ENCODE peak calls at places on chromosome 9, in nine cellular contexts. V is kidney; D is body of pancreas; O is H9; C is AG04450; B is upper lobe of left lung; P is A549; X is CD4-positive, alpha-beta T cell; N is neural progenitor cell. E is an unnamed sample.

GRCh38 chr9:128007566-128008138 is 26.9 kb upstream of the EEIG1 start:
- DNase-seq in V (peak), D (peak), O (no peak), C (no peak), B (no peak), P (no peak), X (peak), N (no peak), E (no peak)

GRCh38 chr9:130843049-130843908 is 8.2 kb downstream of the ABL1 start:
- DNase-seq in V (no peak), D (no peak), O (no peak), C (no peak), B (no peak), P (no peak), X (no peak), N (no peak), E (no peak)

GRCh38 chr9:34171753-34172535 is 6.9 kb upstream of the UBAP1 start:
- DNase-seq in V (no peak), D (no peak), O (no peak), C (no peak), B (no peak), P (no peak), X (peak), N (no peak), E (no peak)

GRCh38 chr9:87445646-87446045 is 52.0 kb upstream of the DAPK1 start:
- DNase-seq in V (no peak), D (peak), O (peak), C (no peak), B (no peak), P (peak), X (no peak), N (peak), E (peak)

GRCh38 chr9:134885647-134886412 is 5.2 kb downstream of the FCN2 start:
- DNase-seq in V (no peak), D (no peak), O (no peak), C (no peak), B (peak), P (no peak), X (no peak), N (no peak), E (no peak)

GRCh38 chr9:17752021-17752420 is 173.2 kb downstream of the SH3GL2 start:
- DNase-seq in V (no peak), D (no peak), O (no peak), C (no peak), B (no peak), P (no peak), X (no peak), N (no peak), E (no peak)

GRCh38 chr9:738209-738915 is 103.1 kb upstream of the DMRT1 start:
- DNase-seq in V (no peak), D (no peak), O (no peak), C (peak), B (no peak), P (peak), X (no peak), N (no peak), E (peak)

GRCh38 chr9:122213589-122214413 is 15.0 kb downstream of the LHX6 start:
- DNase-seq in V (peak), D (peak), O (peak), C (no peak), B (peak), P (peak), X (peak), N (peak), E (peak)

GRCh38 chr9:98989036-98990000 is 45.6 kb downstream of the COL15A1 start:
- DNase-seq in V (peak), D (peak), O (peak), C (peak), B (no peak), P (peak), X (no peak), N (peak), E (peak)

GRCh38 chr9:24245988-24246387 is 299.7 kb downstream of the IZUMO3 start:
- DNase-seq in V (no peak), D (no peak), O (no peak), C (no peak), B (no peak), P (no peak), X (no peak), N (peak), E (peak)

GRCh38 chr9:100919526-100919925 is 109.0 kb upstream of the PLPPR1 start:
- DNase-seq in V (no peak), D (no peak), O (no peak), C (no peak), B (no peak), P (no peak), X (no peak), N (no peak), E (no peak)

GRCh38 chr9:132630811-132631210 is 39.0 kb downstream of the DDX31 start:
- DNase-seq in V (no peak), D (no peak), O (no peak), C (no peak), B (no peak), P (no peak), X (no peak), N (no peak), E (peak)

GRCh38 chr9:126386814-126387213 is 60.2 kb downstream of the MVB12B start:
- DNase-seq in V (no peak), D (no peak), O (no peak), C (no peak), B (no peak), P (no peak), X (no peak), N (no peak), E (no peak)
- H3K27ac ChIP-seq in V (no peak), D (no peak), O (no peak), C (no peak), B (peak), P (no peak), X (no peak), N (no peak), E (no peak)

GRCh38 chr9:18869725-18870124 is 163.3 kb downstream of the SAXO1 start:
- DNase-seq in V (no peak), D (no peak), O (no peak), C (no peak), B (no peak), P (no peak), X (no peak), N (no peak), E (no peak)

GRCh38 chr9:18865542-18865941 is 167.5 kb downstream of the SAXO1 start:
- DNase-seq in V (no peak), D (no peak), O (no peak), C (no peak), B (no peak), P (no peak), X (no peak), N (no peak), E (no peak)

GRCh38 chr9:18863821-18864220 is 169.2 kb downstream of the SAXO1 start:
- DNase-seq in V (no peak), D (no peak), O (no peak), C (no peak), B (no peak), P (no peak), X (no peak), N (no peak), E (no peak)

GRCh38 chr9:18861599-18862546 is 171.1 kb downstream of the SAXO1 start:
- DNase-seq in V (no peak), D (no peak), O (peak), C (peak), B (no peak), P (no peak), X (no peak), N (peak), E (no peak)

DNA sequence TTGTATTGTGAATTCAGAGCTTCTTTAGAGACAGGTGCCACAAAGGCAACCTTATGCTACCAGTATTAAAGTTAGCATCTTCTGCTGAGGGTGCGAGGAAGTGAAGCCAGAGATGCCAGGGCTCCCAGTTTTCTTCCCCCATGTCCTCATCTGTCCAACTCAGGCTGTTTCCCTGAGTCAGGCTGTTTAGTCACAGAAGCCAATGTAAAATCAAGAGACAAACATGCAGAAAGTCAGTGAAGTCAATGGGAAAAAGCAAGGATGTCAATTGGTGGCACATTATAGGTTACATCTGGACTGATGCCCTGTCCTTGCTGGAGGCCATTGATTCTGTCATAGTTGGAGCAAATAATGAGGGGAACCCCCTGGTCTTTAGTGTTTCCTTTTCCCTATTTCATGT is 168.5 kb downstream of the SAXO1 start:
- DNase-seq in V (no peak), D (no peak), O (no peak), C (no peak), B (no peak), P (no peak), X (no peak), N (no peak), E (no peak)
- H3K27ac ChIP-seq in V (no peak), D (no peak), O (no peak), C (no peak), B (no peak), P (no peak), X (no peak), N (no peak), E (no peak)

DNA sequence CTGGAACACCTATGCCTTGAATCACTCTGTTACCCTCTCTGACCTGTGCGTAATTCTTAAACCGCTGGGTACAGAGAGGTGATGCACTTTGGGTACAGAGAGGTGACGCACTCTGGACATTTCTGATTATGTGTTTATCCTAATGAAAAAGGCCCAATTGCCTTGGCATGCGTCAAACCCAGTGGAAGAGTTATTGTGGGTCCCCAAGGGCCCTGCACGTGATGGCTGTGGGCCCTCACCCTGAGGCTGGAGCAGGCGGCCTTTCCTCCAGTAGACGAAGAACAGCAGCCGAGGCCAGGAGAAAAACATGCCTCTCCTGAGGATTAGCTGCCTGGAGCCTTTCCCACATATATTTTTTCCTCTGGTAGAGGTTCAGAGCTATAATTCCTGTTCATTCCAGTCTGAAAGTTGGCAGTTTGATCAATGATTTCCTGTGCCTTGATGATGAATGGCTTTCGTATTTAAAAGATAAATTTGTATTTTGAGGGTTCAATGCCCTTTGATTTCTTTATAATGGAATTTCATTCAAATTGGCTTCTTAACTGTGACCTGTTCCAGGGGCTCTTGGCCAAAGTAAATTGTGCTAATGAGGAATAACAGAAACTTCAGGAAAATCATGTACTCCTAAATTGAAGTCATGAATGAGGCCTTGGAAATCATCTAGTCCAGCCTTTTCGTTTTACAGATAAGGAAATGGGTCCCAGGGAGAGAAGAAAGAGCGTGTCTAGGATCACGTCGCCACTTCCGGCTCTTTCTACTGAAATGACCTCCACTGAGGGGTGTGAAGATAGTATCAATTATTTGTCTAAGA is 22.8 kb downstream of the ACER2 start:
- DNase-seq in V (peak), D (peak), O (no peak), C (no peak), B (peak), P (no peak), X (no peak), N (no peak), E (no peak)
- H3K27ac ChIP-seq in V (peak), D (no peak), O (no peak), C (no peak), B (peak), P (no peak), X (no peak), N (no peak), E (no peak)

GRCh38 chr9:110357510-110357909 is 19.8 kb upstream of the TXNDC8 start:
- DNase-seq in V (no peak), D (no peak), O (no peak), C (no peak), B (no peak), P (no peak), X (no peak), N (no peak), E (peak)

GRCh38 chr9:110351009-110351467 is 13.4 kb upstream of the TXNDC8 start:
- DNase-seq in V (no peak), D (no peak), O (no peak), C (peak), B (no peak), P (peak), X (no peak), N (no peak), E (peak)

DNA sequence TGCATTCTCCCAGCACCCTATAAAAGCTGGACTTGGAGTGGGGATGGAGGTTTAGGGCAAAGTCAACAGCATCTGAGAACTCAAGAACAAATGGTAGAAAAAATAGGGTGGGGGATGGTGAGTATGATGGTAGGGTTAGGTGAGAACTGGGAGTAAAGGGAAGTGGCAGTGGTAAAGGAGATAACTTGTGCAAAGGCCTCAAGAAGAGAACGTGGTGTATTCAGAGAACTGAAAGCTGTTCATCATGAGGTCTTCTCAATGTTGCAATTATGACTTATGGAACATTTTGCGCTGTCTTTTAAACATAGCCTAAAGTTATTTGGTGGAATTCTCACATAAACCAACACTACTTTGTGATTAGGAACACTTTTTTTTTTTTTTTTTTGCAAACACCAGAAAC is 19.0 kb upstream of the TXNDC8 start:
- DNase-seq in V (no peak), D (no peak), O (no peak), C (no peak), B (no peak), P (no peak), X (no peak), N (no peak), E (no peak)
- H3K27ac ChIP-seq in V (no peak), D (no peak), O (no peak), C (no peak), B (no peak), P (no peak), X (no peak), N (no peak), E (no peak)

DNA sequence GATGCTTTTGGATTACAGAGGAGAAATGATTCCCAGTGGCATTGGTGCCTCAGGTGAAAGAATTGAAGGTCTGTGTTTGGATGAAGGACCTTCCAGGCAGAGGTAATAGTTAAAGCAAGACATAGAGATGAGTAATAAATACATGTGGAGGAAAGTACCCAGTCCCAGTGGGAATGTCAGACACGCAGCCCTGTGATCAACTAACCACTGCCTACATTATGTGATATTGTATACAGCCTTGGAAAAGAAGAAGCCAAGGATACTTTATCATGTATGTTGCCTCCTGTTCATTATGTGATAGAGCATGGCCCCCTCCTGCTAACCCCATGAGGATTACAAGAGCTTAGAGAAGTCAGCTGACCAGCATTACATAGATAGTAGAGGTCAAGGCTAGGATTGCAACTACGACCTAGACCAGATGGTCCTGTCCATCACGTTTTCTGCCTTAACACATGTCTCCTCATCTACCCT is 497.0 kb upstream of the TNC start:
- DNase-seq in V (no peak), D (no peak), O (no peak), C (no peak), B (no peak), P (no peak), X (no peak), N (no peak), E (no peak)
- H3K27ac ChIP-seq in V (no peak), D (no peak), O (no peak), C (peak), B (no peak), P (peak), X (no peak), N (no peak), E (no peak)